ENCODE peak calls at places on chromosomes 13 and 19, in six cellular contexts. E is left ventricle myocardium inferior; Z is IMR-90; N is endothelial cell of umbilical vein; T is CD8-positive, alpha-beta T cell; U is HCT116. K is an unnamed sample.

GRCh38 chr19:54473071-54473941 is at the start of gene CDC42EP5:
- DNase-seq in N (peak), U (no peak), E (peak), T (no peak), Z (peak), K (peak)

GRCh38 chr13:97696921-97697320 is 256.6 kb upstream of the IPO5 start:
- DNase-seq in N (no peak), U (no peak), Z (no peak), T (no peak), E (no peak), K (no peak)

GRCh38 chr19:55082023-55082851 is 6.6 kb downstream of the EPS8L1 start:
- DNase-seq in N (peak), T (no peak), Z (peak), U (no peak), E (no peak), K (peak)

GRCh38 chr19:14300281-14300680 is 81.0 kb upstream of the ADGRE5 start:
- DNase-seq in U (peak), Z (no peak), E (no peak), N (no peak), T (no peak), K (no peak)

GRCh38 chr13:67258482-67258881 is 28.3 kb upstream of the PCDH9 start:
- DNase-seq in N (no peak), Z (no peak), U (no peak), T (no peak), E (no peak), K (no peak)

GRCh38 chr13:43848250-43848649 is 31.3 kb downstream of the CCDC122 start:
- DNase-seq in T (no peak), Z (peak), E (no peak), N (peak), U (no peak), K (no peak)

GRCh38 chr13:48640767-48641166 is 13.0 kb upstream of the CYSLTR2 start:
- DNase-seq in Z (no peak), E (no peak), T (no peak), N (no peak), U (no peak), K (no peak)

GRCh38 chr19:43495082-43495481 is 9.5 kb downstream of the PHLDB3 start:
- DNase-seq in U (no peak), Z (no peak), E (no peak), N (no peak), T (no peak), K (no peak)

GRCh38 chr13:48231080-48231479 is 1.9 kb upstream of the ITM2B start:
- DNase-seq in T (no peak), N (peak), Z (no peak), U (no peak), E (no peak), K (no peak)

GRCh38 chr19:343941-344624 is 513 bp downstream of the MIER2 start:
- DNase-seq in Z (no peak), U (no peak), E (no peak), N (peak), T (no peak), K (no peak)

GRCh38 chr19:7191946-7192691 is 102.1 kb downstream of the INSR start:
- DNase-seq in T (peak), Z (no peak), E (no peak), U (no peak), N (no peak), K (no peak)

GRCh38 chr19:14107581-14108461 is 9.7 kb downstream of the PRKACA start:
- DNase-seq in Z (no peak), T (no peak), U (no peak), E (peak), N (peak), K (no peak)

GRCh38 chr13:43611631-43612416 is 174.9 kb downstream of the ENOX1 start:
- DNase-seq in T (no peak), N (no peak), E (no peak), U (no peak), Z (no peak), K (no peak)

GRCh38 chr13:95706356-95706755 is 29.4 kb downstream of the DNAJC3 start:
- DNase-seq in U (no peak), Z (no peak), N (no peak), E (no peak), T (no peak), K (no peak)

GRCh38 chr13:97346097-97346496 is 87.9 kb upstream of the RAP2A start:
- DNase-seq in U (no peak), T (no peak), Z (no peak), E (no peak), N (no peak), K (no peak)

GRCh38 chr13:99327761-99328160 is 20.6 kb upstream of the GPR183 start:
- DNase-seq in N (no peak), Z (no peak), T (no peak), U (no peak), E (no peak), K (no peak)

GRCh38 chr19:6374179-6374709 is 1.5 kb downstream of the PSPN start:
- DNase-seq in Z (no peak), N (no peak), T (no peak), E (no peak), U (no peak), K (no peak)

GRCh38 chr13:97018029-97018819 is 23.9 kb upstream of the OXGR1 start:
- DNase-seq in E (no peak), T (no peak), N (peak), U (peak), Z (peak), K (no peak)

GRCh38 chr13:48126944-48127814 is 32.3 kb upstream of the MED4 start:
- DNase-seq in E (peak), U (peak), T (peak), N (peak), Z (peak), K (no peak)

GRCh38 chr19:860481-861098 is 1.1 kb downstream of the CFD start:
- DNase-seq in Z (peak), U (peak), E (peak), T (peak), N (no peak), K (peak)

GRCh38 chr19:17835182-17836006 is 12.4 kb downstream of the JAK3 start:
- DNase-seq in U (no peak), E (no peak), Z (no peak), N (no peak), T (no peak), K (no peak)

GRCh38 chr19:35643255-35644205 is 2.0 kb downstream of the ETV2 start:
- DNase-seq in Z (peak), E (peak), T (peak), U (peak), N (peak), K (peak)

GRCh38 chr19:39845172-39845571 is 1.0 kb downstream of the FBL start:
- DNase-seq in T (no peak), E (no peak), N (no peak), U (no peak), Z (no peak), K (no peak)

GRCh38 chr19:39845621-39846175 is 481 bp downstream of the FBL start:
- DNase-seq in U (no peak), N (no peak), E (no peak), T (no peak), Z (no peak), K (no peak)

GRCh38 chr19:39846176-39846677 is at the start of gene FBL:
- DNase-seq in U (peak), Z (peak), E (peak), T (peak), N (peak), K (peak)

GRCh38 chr19:39842693-39843435 is 3.3 kb downstream of the FBL start:
- DNase-seq in T (no peak), N (no peak), E (no peak), Z (no peak), U (no peak), K (no peak)

GRCh38 chr19:39843919-39844793 is 2.0 kb downstream of the FBL start:
- DNase-seq in U (no peak), T (no peak), Z (peak), N (peak), E (no peak), K (no peak)
- H3K4me3 ChIP-seq in U (peak), T (no peak), Z (no peak), N (no peak), E (peak), K (no peak)

GRCh38 chr19:11434703-11435056 is 241 bp downstream of the ODAD3 start:
- DNase-seq in U (no peak), Z (no peak), E (no peak), N (no peak), T (no peak), K (no peak)
- H3K27ac ChIP-seq in U (peak), Z (peak), E (peak), N (no peak), T (peak), K (peak)

GRCh38 chr19:42284641-42285341 is 15.7 kb downstream of the CIC start:
- DNase-seq in Z (no peak), U (no peak), T (no peak), N (peak), E (no peak), K (peak)

GRCh38 chr19:42285988-42286348 is 16.0 kb upstream of the PRR19 start:
- DNase-seq in T (no peak), U (no peak), E (no peak), Z (no peak), N (no peak), K (no peak)

GRCh38 chr19:42284066-42284501 is 15.0 kb downstream of the CIC start:
- DNase-seq in U (no peak), E (peak), T (peak), N (peak), Z (peak), K (peak)

GRCh38 chr19:42286349-42287016 is 15.4 kb upstream of the PRR19 start:
- DNase-seq in E (peak), U (no peak), T (no peak), Z (peak), N (peak), K (no peak)

DNA sequence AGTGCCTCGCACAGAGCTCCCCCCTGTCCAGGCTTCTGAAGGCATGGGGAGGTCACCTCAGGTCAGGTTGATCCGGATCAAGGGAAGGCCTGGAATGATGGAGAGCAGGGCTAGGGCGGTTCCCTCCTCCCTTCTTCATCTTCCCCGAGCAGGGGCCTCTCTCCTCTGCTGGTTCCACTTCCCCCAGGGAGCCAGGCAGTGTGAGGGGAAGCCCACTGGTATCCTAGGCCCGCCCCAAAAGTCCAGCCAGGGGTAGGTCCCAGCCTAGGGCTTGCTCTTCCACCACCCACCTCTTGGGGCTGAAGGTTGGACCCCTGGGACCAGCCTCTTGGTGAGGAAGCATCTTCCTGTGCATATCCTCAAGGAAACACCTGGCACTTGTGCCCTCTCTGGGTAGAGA is 16.4 kb upstream of the PRR19 start:
- DNase-seq in U (no peak), N (peak), T (no peak), E (no peak), Z (no peak), K (no peak)
- H3K4me3 ChIP-seq in U (peak), N (peak), T (no peak), E (peak), Z (peak), K (peak)

GRCh38 chr19:2549701-2550191 is 73.8 kb downstream of the GADD45B start:
- DNase-seq in T (no peak), N (no peak), U (no peak), E (peak), Z (peak), K (peak)

GRCh38 chr19:2550431-2551171 is 74.7 kb downstream of the GADD45B start:
- DNase-seq in Z (no peak), E (peak), U (no peak), T (no peak), N (no peak), K (peak)

GRCh38 chr19:2552859-2553258 is 76.9 kb downstream of the GADD45B start:
- DNase-seq in Z (no peak), E (peak), N (peak), U (no peak), T (no peak), K (no peak)

GRCh38 chr19:2551864-2552185 is 75.9 kb downstream of the GADD45B start:
- DNase-seq in E (peak), Z (no peak), T (no peak), N (no peak), U (no peak), K (peak)

DNA sequence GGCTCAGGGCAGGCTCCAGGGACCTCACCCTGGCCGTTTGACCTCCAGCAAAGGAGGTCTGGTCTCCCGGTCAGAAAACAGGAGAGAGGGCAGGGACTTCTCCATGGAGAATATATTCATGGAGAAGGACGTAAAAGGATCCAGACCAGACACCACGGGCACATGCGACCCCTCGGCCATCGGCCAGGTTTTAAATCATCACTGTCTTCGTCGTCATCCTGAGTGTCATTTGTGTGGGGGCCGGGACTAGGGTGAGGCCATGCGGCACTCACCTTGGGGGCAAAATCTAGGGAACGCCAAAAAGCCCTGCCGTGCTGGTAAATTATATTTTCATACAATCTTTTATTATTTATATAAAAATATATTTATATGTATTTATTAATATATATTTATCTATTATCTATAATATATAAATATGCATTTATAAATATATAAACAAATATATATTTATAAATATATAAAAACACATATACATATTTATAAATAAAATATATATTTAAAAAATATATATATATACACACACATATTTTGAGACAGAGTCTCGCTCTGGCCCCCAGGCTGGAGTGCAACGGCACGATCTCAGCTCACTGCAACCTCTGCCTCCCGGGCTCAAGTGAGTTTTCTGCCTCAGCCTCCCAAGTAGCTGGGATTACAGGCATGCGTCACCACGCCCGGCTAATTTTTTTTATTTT is 75.4 kb downstream of the GADD45B start:
- DNase-seq in N (no peak), T (no peak), U (no peak), Z (no peak), E (no peak), K (no peak)
- H3K27ac ChIP-seq in N (no peak), T (no peak), U (no peak), Z (no peak), E (peak), K (no peak)

GRCh38 chr13:24679686-24680085 is 522 bp upstream of the ATP12A start:
- DNase-seq in N (no peak), U (no peak), Z (no peak), T (no peak), E (no peak), K (no peak)
- H3K4me3 ChIP-seq in N (no peak), U (peak), Z (no peak), T (peak), E (peak), K (no peak)

GRCh38 chr19:31944286-31944685 is 401.1 kb upstream of the ZNF507 start:
- DNase-seq in N (no peak), E (no peak), U (no peak), Z (no peak), T (no peak), K (no peak)
- H3K27ac ChIP-seq in N (no peak), E (no peak), U (no peak), Z (no peak), T (no peak), K (no peak)

DNA sequence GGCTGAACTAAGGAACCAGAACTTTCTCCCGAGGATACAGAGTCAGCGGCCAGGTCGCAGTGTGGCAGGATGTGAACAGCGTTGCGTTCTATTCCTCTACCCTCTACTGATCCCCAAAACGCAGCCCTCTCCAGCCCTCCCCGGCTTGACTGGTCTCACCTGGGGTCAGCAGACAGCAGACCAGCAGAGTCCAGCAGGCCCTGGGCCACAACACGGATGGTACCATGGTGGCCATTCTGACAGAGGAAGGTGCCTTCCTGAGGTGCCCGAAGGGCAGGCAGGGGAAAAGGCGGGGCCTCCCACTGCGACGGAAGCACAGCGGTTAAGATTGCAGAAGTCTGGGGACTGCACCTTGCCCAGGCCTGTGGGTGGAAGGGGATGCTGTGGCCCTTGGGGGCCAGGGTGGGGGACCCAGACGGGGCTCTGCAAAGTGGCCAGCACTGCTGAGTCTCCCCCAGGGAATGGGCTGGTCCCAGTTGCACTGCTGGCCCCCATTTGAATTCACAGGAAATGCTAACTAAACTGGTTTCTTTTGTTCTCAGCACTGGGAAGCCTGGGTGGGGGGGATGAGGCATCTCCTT is at the start of gene ICAM3:
- DNase-seq in Z (no peak), U (no peak), N (no peak), E (peak), T (no peak), K (peak)
- H3K4me3 ChIP-seq in Z (no peak), U (no peak), N (no peak), E (no peak), T (peak), K (peak)